ENCODE peak calls at places on chromosomes 12 and 14, in seven cellular contexts. Y is WTC11, W is A549, B is H1, S is HepG2, Z is IMR-90, F is GM12878. G is an unnamed sample.
A peak's percentile ranks its signal among the peaks of the same experiment; 100 is the strongest.

GRCh38 chr12:51591020-51591901 is at the start of gene SCN8A:
- DNase-seq in Y (peak; percentile 85), W (peak; percentile 61), B (peak; percentile 87), S (no peak), Z (peak; percentile 56), F (no peak), G (peak; percentile 94)

GRCh38 chr12:48023386-48023785 is 19.1 kb upstream of the COL2A1 start:
- DNase-seq in Y (no peak), W (no peak), B (no peak), S (no peak), Z (no peak), F (no peak), G (no peak)

GRCh38 chr12:106976013-106976658 is 10.8 kb downstream of the MTERF2 start:
- DNase-seq in Y (no peak), W (no peak), B (no peak), S (peak; percentile 83), Z (peak; percentile 80), F (no peak), G (no peak)

GRCh38 chr12:1592444-1593231 is 1.7 kb downstream of the FBXL14 start:
- DNase-seq in Y (peak; percentile 57), W (no peak), B (peak; percentile 72), S (no peak), Z (peak; percentile 84), F (no peak), G (peak; percentile 66)

GRCh38 chr14:75487155-75487671 is 35.1 kb upstream of the BATF start:
- DNase-seq in Y (no peak), W (no peak), B (peak; percentile 31), S (no peak), Z (no peak), F (peak; percentile 89), G (no peak)

GRCh38 chr14:75885829-75886228 is 96.0 kb downstream of the TGFB3 start:
- DNase-seq in Y (no peak), W (no peak), B (no peak), S (no peak), Z (peak; percentile 64), F (no peak), G (no peak)

GRCh38 chr12:5395443-5396401 is 36.2 kb upstream of the NTF3 start:
- DNase-seq in Y (no peak), W (no peak), B (no peak), S (no peak), Z (no peak), F (no peak), G (no peak)

GRCh38 chr14:55585854-55586253 is 5.8 kb downstream of the KTN1 start:
- DNase-seq in Y (no peak), W (no peak), B (no peak), S (no peak), Z (peak; percentile 73), F (no peak), G (no peak)

GRCh38 chr14:24136684-24137528 is 912 bp downstream of the PSME1 start:
- DNase-seq in Y (no peak), W (no peak), B (no peak), S (no peak), Z (no peak), F (no peak), G (no peak)

GRCh38 chr14:91149462-91149861 is 35.6 kb downstream of the DGLUCY start:
- DNase-seq in Y (no peak), W (peak; percentile 82), B (no peak), S (peak; percentile 92), Z (peak; percentile 100), F (no peak), G (no peak)

GRCh38 chr14:80146941-80147340 is 64.4 kb downstream of the DIO2 start:
- DNase-seq in Y (no peak), W (no peak), B (no peak), S (no peak), Z (no peak), F (no peak), G (no peak)

GRCh38 chr12:42182394-42182793 is 37.7 kb upstream of the GXYLT1 start:
- DNase-seq in Y (no peak), W (no peak), B (no peak), S (no peak), Z (no peak), F (no peak), G (no peak)

GRCh38 chr12:93167841-93168492 is 209.8 kb upstream of the NUDT4 start:
- DNase-seq in Y (peak; percentile 28), W (no peak), B (no peak), S (peak; percentile 20), Z (no peak), F (peak; percentile 95), G (no peak)

GRCh38 chr14:34711169-34711568 is 3.2 kb downstream of the CFL2 start:
- DNase-seq in Y (no peak), W (peak; percentile 48), B (no peak), S (no peak), Z (peak; percentile 94), F (peak; percentile 50), G (peak; percentile 59)

GRCh38 chr12:32901553-32901952 is 5.0 kb upstream of the PKP2 start:
- DNase-seq in Y (no peak), W (no peak), B (no peak), S (peak; percentile 53), Z (no peak), F (no peak), G (no peak)

GRCh38 chr14:78425332-78425731 is 255.2 kb downstream of the NRXN3 start:
- DNase-seq in Y (peak; percentile 12), W (no peak), B (no peak), S (no peak), Z (no peak), F (no peak), G (no peak)

GRCh38 chr12:58741226-58741625 is 179.1 kb downstream of the LRIG3 start:
- DNase-seq in Y (no peak), W (no peak), B (no peak), S (no peak), Z (no peak), F (no peak), G (no peak)

GRCh38 chr12:46617167-46617566 is 208.6 kb downstream of the SLC38A4 start:
- DNase-seq in Y (no peak), W (no peak), B (no peak), S (no peak), Z (peak; percentile 70), F (no peak), G (no peak)

GRCh38 chr12:29270001-29270400 is 111.0 kb downstream of the ERGIC2 start:
- DNase-seq in Y (no peak), W (no peak), B (no peak), S (no peak), Z (no peak), F (no peak), G (no peak)

GRCh38 chr12:52667509-52667908 is 12.7 kb downstream of the KRT1 start:
- DNase-seq in Y (peak; percentile 24), W (peak; percentile 33), B (no peak), S (no peak), Z (no peak), F (no peak), G (no peak)
- TF ChIP-seq USF2 in Y (no peak), W (no peak), B (no peak), S (no peak), Z (no peak), F (no peak), G (no peak)

GRCh38 chr12:124800506-124800905 is 63.2 kb downstream of the SCARB1 start:
- DNase-seq in Y (no peak), W (no peak), B (no peak), S (no peak), Z (no peak), F (no peak), G (no peak)

GRCh38 chr12:124795081-124795948 is 68.3 kb downstream of the SCARB1 start:
- DNase-seq in Y (no peak), W (no peak), B (no peak), S (no peak), Z (no peak), F (no peak), G (no peak)

GRCh38 chr12:124796303-124796957 is 67.2 kb downstream of the SCARB1 start:
- DNase-seq in Y (no peak), W (no peak), B (no peak), S (no peak), Z (no peak), F (no peak), G (no peak)

GRCh38 chr12:124792961-124793441 is 70.7 kb downstream of the SCARB1 start:
- DNase-seq in Y (no peak), W (no peak), B (no peak), S (no peak), Z (peak; percentile 35), F (no peak), G (no peak)

GRCh38 chr12:124797321-124797720 is 66.3 kb downstream of the SCARB1 start:
- DNase-seq in Y (no peak), W (no peak), B (no peak), S (no peak), Z (no peak), F (no peak), G (no peak)
- TF ChIP-seq USF2 in Y (no peak), W (no peak), B (no peak), S (no peak), Z (no peak), F (no peak), G (no peak)

GRCh38 chr12:101772019-101772774 is 32.9 kb upstream of the SYCP3 start:
- DNase-seq in Y (no peak), W (no peak), B (no peak), S (no peak), Z (no peak), F (no peak), G (no peak)

GRCh38 chr12:101769865-101770264 is 30.6 kb upstream of the SYCP3 start:
- DNase-seq in Y (no peak), W (no peak), B (no peak), S (no peak), Z (no peak), F (no peak), G (no peak)

GRCh38 chr12:101777476-101777875 is 38.2 kb upstream of the SYCP3 start:
- DNase-seq in Y (no peak), W (no peak), B (no peak), S (no peak), Z (no peak), F (no peak), G (no peak)

GRCh38 chr12:101775814-101776213 is 36.6 kb upstream of the SYCP3 start:
- DNase-seq in Y (no peak), W (no peak), B (no peak), S (no peak), Z (no peak), F (no peak), G (no peak)

DNA sequence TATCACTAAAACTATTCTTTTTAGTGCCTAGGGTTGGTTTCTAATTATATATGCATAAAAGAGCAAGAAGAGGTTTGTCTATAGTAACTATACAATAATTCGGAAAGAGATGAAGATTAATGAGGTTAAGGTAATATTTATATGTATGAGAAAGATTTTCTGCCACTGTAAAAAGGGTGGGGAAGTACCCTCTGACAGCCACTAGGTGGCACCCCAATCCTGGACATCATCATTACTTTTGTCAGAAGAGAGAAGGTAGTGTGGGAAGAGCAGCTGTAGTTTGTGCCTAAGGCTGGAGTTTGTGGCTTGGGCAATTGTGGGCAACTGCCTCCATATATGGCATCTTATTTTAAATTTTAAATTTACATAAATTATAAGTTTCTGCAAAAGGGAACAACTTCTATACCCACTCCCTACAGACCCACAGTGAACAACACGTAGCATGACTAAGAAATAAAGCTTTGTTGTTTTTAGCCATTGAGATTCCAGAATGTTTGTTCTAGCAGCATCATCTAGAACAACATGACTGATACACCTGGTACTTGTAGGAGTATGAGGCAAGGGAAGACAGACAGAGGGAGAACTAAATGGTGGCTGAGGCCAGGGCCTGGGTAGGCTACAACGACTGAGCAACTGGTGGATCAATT is 34.4 kb upstream of the SYCP3 start:
- DNase-seq in Y (peak; percentile 56), W (peak; percentile 76), B (peak; percentile 64), S (peak; percentile 44), Z (peak; percentile 75), F (peak; percentile 41), G (peak; percentile 65)
- TF ChIP-seq USF2 in Y (no peak), W (no peak), B (no peak), S (no peak), Z (no peak), F (no peak), G (no peak)

GRCh38 chr12:132043216-132043615 is 93.5 kb downstream of the EP400 start:
- DNase-seq in Y (no peak), W (no peak), B (no peak), S (no peak), Z (no peak), F (no peak), G (no peak)
- TF ChIP-seq USF2 in Y (no peak), W (no peak), B (no peak), S (no peak), Z (no peak), F (no peak), G (no peak)

G was measured in SK-N-SH.